ENCODE peak calls at places on chromosome 9, in seven cellular contexts. A, F, V, G, P, I and W are unnamed samples.

GRCh38 chr9:117073539-117074336 is 341.1 kb downstream of the ASTN2 start:
- DNase-seq in A (no peak), F (peak; percentile 25), V (no peak), G (no peak), P (peak; percentile 3), I (no peak), W (peak; percentile 66)

GRCh38 chr9:100281069-100281468 is 71.7 kb downstream of the TEX10 start:
- DNase-seq in A (no peak), F (no peak), V (no peak), G (no peak), P (no peak), I (no peak), W (no peak)

GRCh38 chr9:84166828-84167400 is 173.6 kb downstream of the SLC28A3 start:
- DNase-seq in A (no peak), F (no peak), V (no peak), G (no peak), P (no peak), I (no peak), W (no peak)

GRCh38 chr9:82645591-82645990 is 417.4 kb downstream of the RASEF start:
- DNase-seq in A (no peak), F (no peak), V (no peak), G (no peak), P (no peak), I (no peak), W (no peak)

GRCh38 chr9:109063765-109064164 is 50.5 kb upstream of the CTNNAL1 start:
- DNase-seq in A (no peak), F (peak; percentile 32), V (no peak), G (no peak), P (no peak), I (no peak), W (peak; percentile 4)

GRCh38 chr9:109134167-109134578 is 14.4 kb upstream of the TMEM245 start:
- DNase-seq in A (no peak), F (no peak), V (no peak), G (no peak), P (no peak), I (no peak), W (no peak)

GRCh38 chr9:86601697-86602096 is 247.5 kb upstream of the TUT7 start:
- DNase-seq in A (no peak), F (no peak), V (no peak), G (no peak), P (no peak), I (no peak), W (peak; percentile 12)

GRCh38 chr9:88007291-88007650 is 32.9 kb upstream of the CDK20 start:
- DNase-seq in A (no peak), F (no peak), V (peak; percentile 52), G (no peak), P (no peak), I (peak; percentile 47), W (peak; percentile 12)

GRCh38 chr9:127968717-127969383 is 11.9 kb downstream of the EEIG1 start:
- DNase-seq in A (peak; percentile 86), F (peak; percentile 36), V (peak; percentile 34), G (no peak), P (no peak), I (no peak), W (no peak)

GRCh38 chr9:33185858-33186257 is 18.7 kb upstream of the B4GALT1 start:
- DNase-seq in A (no peak), F (no peak), V (no peak), G (no peak), P (no peak), I (no peak), W (no peak)

GRCh38 chr9:78189461-78189860 is 46.4 kb upstream of the CEP78 start:
- DNase-seq in A (no peak), F (no peak), V (no peak), G (no peak), P (no peak), I (no peak), W (no peak)

GRCh38 chr9:114140850-114141249 is 14.5 kb upstream of the COL27A1 start:
- DNase-seq in A (no peak), F (no peak), V (no peak), G (no peak), P (no peak), I (no peak), W (no peak)

GRCh38 chr9:98523231-98523901 is 185.4 kb downstream of the GABBR2 start:
- DNase-seq in A (no peak), F (peak; percentile 31), V (no peak), G (no peak), P (peak; percentile 45), I (no peak), W (peak; percentile 50)

GRCh38 chr9:89943309-89943708 is 338.5 kb downstream of the GADD45G start:
- DNase-seq in A (no peak), F (no peak), V (no peak), G (no peak), P (no peak), I (no peak), W (no peak)

GRCh38 chr9:89593776-89594427 is 10.9 kb upstream of the GADD45G start:
- DNase-seq in A (peak; percentile 61), F (peak; percentile 50), V (peak; percentile 69), G (no peak), P (peak; percentile 27), I (peak; percentile 61), W (peak; percentile 91)

GRCh38 chr9:123568691-123569342 is 212.8 kb downstream of the CRB2 start:
- DNase-seq in A (no peak), F (no peak), V (no peak), G (no peak), P (no peak), I (no peak), W (no peak)

GRCh38 chr9:120985759-120986353 is 59.3 kb upstream of the TRAF1 start:
- DNase-seq in A (no peak), F (peak; percentile 58), V (no peak), G (no peak), P (peak; percentile 39), I (no peak), W (peak; percentile 47)

GRCh38 chr9:33471361-33471760 is 2.4 kb downstream of the NOL6 start:
- DNase-seq in A (no peak), F (no peak), V (no peak), G (no peak), P (no peak), I (no peak), W (no peak)

GRCh38 chr9:91953723-91954122 is 3.7 kb upstream of the ROR2 start:
- DNase-seq in A (no peak), F (no peak), V (no peak), G (no peak), P (no peak), I (no peak), W (no peak)

GRCh38 chr9:92097997-92098482 is 17.2 kb downstream of the SPTLC1 start:
- DNase-seq in A (peak; percentile 80), F (no peak), V (peak; percentile 11), G (peak; percentile 82), P (no peak), I (peak; percentile 54), W (peak; percentile 97)

GRCh38 chr9:82553654-82554366 is 509.1 kb downstream of the RASEF start:
- DNase-seq in A (no peak), F (no peak), V (no peak), G (no peak), P (no peak), I (no peak), W (peak; percentile 7)

GRCh38 chr9:36820392-36820861 is 213.6 kb downstream of the PAX5 start:
- DNase-seq in A (no peak), F (no peak), V (no peak), G (peak; percentile 41), P (no peak), I (no peak), W (peak; percentile 18)

GRCh38 chr9:98222885-98223640 is 30.6 kb upstream of the CORO2A start:
- DNase-seq in A (no peak), F (peak; percentile 98), V (no peak), G (peak; percentile 72), P (peak; percentile 92), I (no peak), W (peak; percentile 8)

GRCh38 chr9:11618241-11618805 is 1005.5 kb upstream of the PTPRD start:
- DNase-seq in A (no peak), F (no peak), V (no peak), G (no peak), P (no peak), I (no peak), W (peak; percentile 9)

GRCh38 chr9:115058175-115058574 is 59.8 kb downstream of the TNC start:
- DNase-seq in A (no peak), F (no peak), V (no peak), G (no peak), P (no peak), I (no peak), W (no peak)

GRCh38 chr9:33211695-33212393 is 28.1 kb upstream of the SPINK4 start:
- DNase-seq in A (no peak), F (no peak), V (no peak), G (no peak), P (no peak), I (no peak), W (peak; percentile 73)

GRCh38 chr9:71001780-71002386 is 119.5 kb downstream of the TRPM3 start:
- DNase-seq in A (no peak), F (peak; percentile 39), V (no peak), G (no peak), P (peak; percentile 15), I (no peak), W (peak; percentile 16)

GRCh38 chr9:2339416-2339815 is 282.2 kb upstream of the VLDLR start:
- DNase-seq in A (no peak), F (no peak), V (no peak), G (no peak), P (no peak), I (no peak), W (no peak)

GRCh38 chr9:127066775-127067111 is 55.7 kb downstream of the ANGPTL2 start:
- DNase-seq in A (no peak), F (no peak), V (no peak), G (no peak), P (no peak), I (no peak), W (no peak)

GRCh38 chr9:15475923-15476536 is 34.7 kb downstream of the PSIP1 start:
- DNase-seq in A (no peak), F (no peak), V (no peak), G (no peak), P (no peak), I (no peak), W (no peak)

GRCh38 chr9:14349141-14349817 is 35.3 kb upstream of the NFIB start:
- DNase-seq in A (no peak), F (no peak), V (no peak), G (no peak), P (no peak), I (no peak), W (peak; percentile 55)

GRCh38 chr9:122463828-122464632 is 13.7 kb downstream of the OR1J1 start:
- DNase-seq in A (no peak), F (no peak), V (peak; percentile 26), G (no peak), P (no peak), I (peak; percentile 32), W (peak; percentile 50)

GRCh38 chr9:129336601-129337286 is 158.7 kb upstream of the IER5L start:
- DNase-seq in A (no peak), F (no peak), V (peak; percentile 30), G (peak; percentile 81), P (no peak), I (peak; percentile 53), W (peak; percentile 77)

GRCh38 chr9:72586388-72587160 is 65.2 kb downstream of the TMC1 start:
- DNase-seq in A (no peak), F (peak; percentile 6), V (peak; percentile 24), G (no peak), P (peak; percentile 63), I (no peak), W (no peak)

GRCh38 chr9:137149367-137149766 is 10.4 kb downstream of the GRIN1 start:
- DNase-seq in A (no peak), F (no peak), V (no peak), G (no peak), P (no peak), I (no peak), W (no peak)

GRCh38 chr9:137168575-137168906 is 1.3 kb downstream of the LRRC26 start:
- DNase-seq in A (no peak), F (no peak), V (no peak), G (no peak), P (no peak), I (no peak), W (no peak)

GRCh38 chr9:126296687-126297086 is 29.9 kb upstream of the MVB12B start:
- DNase-seq in A (no peak), F (no peak), V (no peak), G (no peak), P (no peak), I (no peak), W (no peak)